ENCODE peak calls at places on chromosomes 6 and 20, in eight cellular contexts. H, X, C, T, I, N, B and Z are unnamed samples.
A peak's percentile ranks its signal among the peaks of the same experiment; 100 is the strongest.

GRCh38 chr6:139231206-139231605 is 60.6 kb downstream of the TXLNB start:
- DNase-seq in H (no peak), X (no peak), C (peak; percentile 28), T (no peak), I (no peak), N (no peak), B (no peak), Z (no peak)

GRCh38 chr6:13235339-13235738 is 93.0 kb downstream of the TBC1D7 start:
- DNase-seq in H (no peak), X (no peak), C (no peak), T (no peak), I (no peak), N (no peak), B (no peak), Z (no peak)

GRCh38 chr6:44635486-44635885 is 248.0 kb downstream of the CDC5L start:
- DNase-seq in H (no peak), X (no peak), C (no peak), T (no peak), I (no peak), N (no peak), B (no peak), Z (no peak)

GRCh38 chr6:113352029-113352801 is 504.9 kb upstream of the MARCKS start:
- DNase-seq in H (no peak), X (peak; percentile 78), C (peak; percentile 72), T (no peak), I (no peak), N (peak; percentile 100), B (no peak), Z (no peak)

GRCh38 chr6:156787569-156788492 is 10.7 kb downstream of the ARID1B start:
- DNase-seq in H (no peak), X (no peak), C (no peak), T (no peak), I (no peak), N (no peak), B (no peak), Z (no peak)

GRCh38 chr20:21503345-21503744 is 10.5 kb downstream of the NKX2-2 start:
- DNase-seq in H (no peak), X (peak; percentile 51), C (peak; percentile 40), T (no peak), I (peak; percentile 76), N (no peak), B (peak; percentile 10), Z (no peak)

GRCh38 chr6:129340983-129341382 is 369.0 kb downstream of the ARHGAP18 start:
- DNase-seq in H (no peak), X (peak; percentile 86), C (peak; percentile 48), T (peak; percentile 17), I (no peak), N (no peak), B (peak; percentile 82), Z (no peak)

GRCh38 chr6:111429571-111429970 is 53.4 kb downstream of the REV3L start:
- DNase-seq in H (no peak), X (no peak), C (no peak), T (no peak), I (no peak), N (no peak), B (no peak), Z (no peak)

GRCh38 chr20:57200882-57201723 is 65.3 kb downstream of the BMP7 start:
- DNase-seq in H (no peak), X (no peak), C (no peak), T (no peak), I (no peak), N (no peak), B (no peak), Z (no peak)

GRCh38 chr20:48660788-48661187 is 167.0 kb downstream of the PREX1 start:
- DNase-seq in H (no peak), X (no peak), C (no peak), T (no peak), I (no peak), N (no peak), B (no peak), Z (no peak)

GRCh38 chr6:150297327-150298028 is 71.3 kb upstream of the IYD start:
- DNase-seq in H (no peak), X (peak; percentile 87), C (peak; percentile 94), T (no peak), I (no peak), N (no peak), B (no peak), Z (no peak)

GRCh38 chr6:101080597-101080996 is 199.5 kb upstream of the ASCC3 start:
- DNase-seq in H (no peak), X (peak; percentile 37), C (peak; percentile 71), T (no peak), I (no peak), N (no peak), B (no peak), Z (no peak)

DNA sequence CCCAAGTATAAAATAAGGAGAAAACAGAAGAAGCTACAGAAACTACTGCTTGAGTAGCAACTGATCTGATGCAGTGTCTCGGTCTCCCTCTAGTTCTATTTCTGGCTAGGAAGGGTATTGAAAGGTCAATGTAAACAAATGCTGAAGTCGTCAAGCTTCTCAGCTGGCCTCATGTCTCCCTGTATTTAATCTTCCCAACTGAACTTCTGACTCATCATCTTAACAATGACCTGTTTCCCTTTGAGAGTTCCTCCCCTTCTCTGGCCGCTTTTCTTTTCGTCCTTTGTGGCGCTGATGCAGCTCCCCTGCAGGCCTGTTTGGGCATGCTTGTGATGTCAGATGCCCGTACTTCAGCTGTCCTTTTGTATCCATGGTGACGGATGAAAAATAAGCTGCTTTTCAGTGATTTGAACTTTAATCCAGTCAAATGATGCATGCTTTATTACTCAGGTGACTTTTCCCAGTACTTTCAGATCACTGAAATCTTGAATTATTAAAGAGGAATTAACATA is 7.8 kb upstream of the LCA5 start:
- DNase-seq in H (peak; percentile 52), X (peak; percentile 100), C (peak; percentile 99), T (peak; percentile 65), I (peak; percentile 77), N (peak; percentile 16), B (peak; percentile 90), Z (peak; percentile 77)
- TF ChIP-seq CTCF in H (peak; percentile 65), X (peak; percentile 80), C (peak; percentile 65), T (peak; percentile 57), I (peak; percentile 35), N (no peak), B (peak; percentile 57), Z (no peak)

GRCh38 chr20:4998160-4998651 is 3.1 kb downstream of the SLC23A2 start:
- DNase-seq in H (no peak), X (no peak), C (no peak), T (no peak), I (peak; percentile 57), N (peak; percentile 65), B (no peak), Z (no peak)
- TF ChIP-seq CTCF in H (peak; percentile 36), X (peak; percentile 48), C (peak; percentile 16), T (no peak), I (peak; percentile 28), N (no peak), B (no peak), Z (no peak)

DNA sequence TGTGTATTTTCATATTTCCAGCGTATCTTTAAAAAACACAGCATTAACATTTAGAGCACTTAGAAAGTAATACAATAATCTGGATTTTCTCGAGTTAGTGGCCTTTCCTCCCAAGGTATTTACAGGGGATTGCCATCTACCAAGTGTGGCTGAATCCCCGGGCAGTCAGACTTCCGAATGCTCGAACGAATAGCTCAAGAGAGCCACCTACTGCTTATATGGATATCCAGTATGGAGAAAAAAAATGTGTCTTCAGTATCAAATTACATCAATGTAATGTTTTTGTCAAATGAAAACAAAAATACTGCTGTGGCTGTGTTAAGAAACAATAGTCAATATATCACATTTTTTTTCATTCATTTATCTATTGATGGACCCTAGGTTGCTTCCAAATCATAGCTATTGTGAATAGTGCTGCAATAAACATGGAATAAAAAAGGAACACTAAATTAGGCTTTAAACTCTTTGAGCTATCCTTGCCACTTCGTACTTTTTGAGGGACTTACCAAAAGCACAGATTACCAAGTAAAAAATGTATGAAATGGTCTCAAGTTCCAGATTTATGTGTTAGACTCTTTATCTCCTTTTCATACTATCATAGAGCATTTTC is 654.5 kb upstream of the PTCHD4 start:
- DNase-seq in H (peak; percentile 32), X (peak; percentile 57), C (peak; percentile 80), T (no peak), I (peak; percentile 7), N (peak; percentile 46), B (no peak), Z (no peak)
- TF ChIP-seq CTCF in H (peak; percentile 83), X (peak; percentile 72), C (peak; percentile 77), T (peak; percentile 5), I (peak; percentile 16), N (peak; percentile 73), B (peak; percentile 49), Z (no peak)

DNA sequence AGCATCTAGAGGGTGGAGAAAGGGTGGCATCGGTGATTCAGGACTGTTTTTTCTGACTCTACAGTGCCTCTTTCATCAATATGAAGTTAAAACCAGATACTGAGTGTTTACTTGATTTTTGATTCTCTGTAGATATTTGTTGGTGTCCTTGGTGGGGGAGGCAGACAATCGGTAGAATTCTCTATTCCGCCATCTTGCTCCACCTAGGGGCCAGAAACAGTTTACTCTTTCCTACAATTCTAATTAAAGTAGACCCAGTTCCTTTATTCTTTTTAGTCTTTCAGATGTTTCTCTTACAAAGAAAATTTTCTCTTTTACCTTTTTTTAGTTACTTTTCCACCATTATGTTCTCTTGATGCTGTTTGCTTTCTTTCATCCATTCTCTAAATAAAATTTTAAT is 162.1 kb upstream of the RAB32 start:
- DNase-seq in H (no peak), X (no peak), C (no peak), T (no peak), I (no peak), N (no peak), B (no peak), Z (no peak)
- TF ChIP-seq CTCF in H (peak; percentile 19), X (peak; percentile 49), C (peak; percentile 34), T (no peak), I (no peak), N (no peak), B (no peak), Z (no peak)

DNA sequence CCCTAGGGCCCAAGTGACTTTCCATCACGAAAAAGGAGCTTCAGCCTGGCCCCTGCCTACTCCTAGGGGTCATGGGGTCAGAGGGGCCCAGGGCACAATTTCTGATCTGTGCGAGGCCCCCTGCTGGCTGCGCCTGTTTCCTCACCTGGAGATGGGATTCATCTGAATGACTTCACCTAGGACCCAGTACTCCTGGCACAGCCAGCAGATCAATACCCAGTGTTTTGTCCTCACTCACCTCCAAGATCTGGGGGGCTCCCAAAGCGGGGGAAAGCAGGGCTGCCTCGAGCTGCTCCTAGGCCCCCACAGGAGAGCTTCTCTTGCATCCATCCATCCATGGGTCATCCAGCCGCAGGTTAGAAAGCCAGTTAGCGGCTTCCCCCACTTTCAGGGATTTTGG is 33.8 kb downstream of the CD40 start:
- DNase-seq in H (no peak), X (no peak), C (no peak), T (no peak), I (peak; percentile 68), N (peak; percentile 45), B (no peak), Z (no peak)
- TF ChIP-seq CTCF in H (peak; percentile 47), X (peak; percentile 54), C (peak; percentile 34), T (peak; percentile 18), I (peak; percentile 20), N (peak; percentile 79), B (peak; percentile 9), Z (peak; percentile 13)

GRCh38 chr20:23061713-23062561 is 12.5 kb upstream of the THBD start:
- DNase-seq in H (no peak), X (peak; percentile 85), C (peak; percentile 74), T (peak; percentile 44), I (no peak), N (peak; percentile 29), B (peak; percentile 12), Z (peak; percentile 34)
- TF ChIP-seq CTCF in H (peak; percentile 48), X (peak; percentile 89), C (peak; percentile 67), T (peak; percentile 47), I (no peak), N (peak; percentile 12), B (peak; percentile 71), Z (no peak)

GRCh38 chr6:36546958-36547645 is at the start of gene STK38:
- DNase-seq in H (peak; percentile 89), X (peak; percentile 70), C (peak; percentile 85), T (peak; percentile 90), I (peak; percentile 98), N (peak; percentile 84), B (no peak), Z (peak; percentile 85)
- TF ChIP-seq CTCF in H (peak; percentile 19), X (peak; percentile 28), C (peak; percentile 11), T (no peak), I (peak; percentile 51), N (peak; percentile 58), B (no peak), Z (peak; percentile 21)